ENCODE peak calls at places on chromosomes 5 and 9, in ten cellular contexts. P is coronary artery; K is stimulated activated CD4-positive, alpha-beta T cell treated with anti-CD3 and anti-CD28 coated beads, Interleukin-12 subunit alpha, Interleukin-12 subunit beta, amount 100 ng/mL, for 48 hours; D is Karpas-422; N is right atrium auricular region; B is nucleus accumbens; Z is HT1080; Y is colonic mucosa; I is GM13977; W is IMR-90. V is an unnamed sample.
A peak's percentile ranks its signal among the peaks of the same experiment; 100 is the strongest.

GRCh38 chr5:62432618-62433064 is 20.1 kb downstream of the IPO11 start:
- DNase-seq in N (no peak), P (no peak), K (no peak), D (no peak), W (no peak), B (no peak), Z (no peak), Y (no peak), I (no peak), V (no peak)

GRCh38 chr9:18638448-18639249 is 164.7 kb downstream of the ADAMTSL1 start:
- DNase-seq in Z (no peak), N (no peak), K (no peak), P (no peak), D (no peak), I (no peak), W (peak; percentile 77), B (no peak), Y (no peak), V (no peak)

GRCh38 chr5:136374003-136374402 is 8.7 kb upstream of the TRPC7 start:
- DNase-seq in W (peak; percentile 12), Z (peak; percentile 36), B (no peak), N (no peak), D (peak; percentile 71), K (no peak), Y (no peak), P (no peak), I (no peak), V (no peak)

GRCh38 chr9:104773118-104773517 is 9.2 kb downstream of the NIPSNAP3B start:
- DNase-seq in Y (no peak), P (no peak), N (no peak), I (no peak), K (no peak), D (no peak), B (no peak), W (no peak), Z (no peak), V (no peak)

GRCh38 chr5:66987949-66988838 is 208.4 kb downstream of the CD180 start:
- DNase-seq in K (no peak), Y (no peak), D (peak; percentile 81), P (no peak), Z (no peak), I (peak; percentile 19), B (no peak), N (no peak), W (peak; percentile 26), V (no peak)

GRCh38 chr5:177552839-177553455 is 1.4 kb downstream of the FAM193B start:
- DNase-seq in Y (no peak), B (no peak), D (no peak), N (no peak), W (no peak), P (no peak), Z (no peak), I (no peak), K (no peak), V (no peak)

GRCh38 chr5:173828952-173829351 is 59.2 kb upstream of the CPEB4 start:
- DNase-seq in Z (no peak), D (no peak), N (no peak), Y (no peak), B (no peak), W (no peak), P (no peak), I (no peak), K (no peak), V (no peak)

GRCh38 chr5:169763437-169764301 is 126.6 kb downstream of the DOCK2 start:
- DNase-seq in D (peak; percentile 56), B (no peak), K (no peak), P (no peak), I (no peak), Y (no peak), W (peak; percentile 36), N (no peak), Z (no peak), V (no peak)

GRCh38 chr9:106860731-106861584 is 2.0 kb upstream of the ZNF462 start:
- DNase-seq in K (no peak), D (no peak), I (no peak), W (peak; percentile 38), N (no peak), Z (no peak), P (peak; percentile 70), B (no peak), Y (peak; percentile 70), V (no peak)

GRCh38 chr5:151259931-151260330 is 6.9 kb downstream of the GM2A start:
- DNase-seq in P (no peak), K (no peak), D (no peak), W (no peak), N (no peak), Y (no peak), I (no peak), Z (no peak), B (no peak), V (no peak)

GRCh38 chr9:123176949-123177348 is 91.4 kb downstream of the STRBP start:
- DNase-seq in Z (no peak), N (no peak), Y (no peak), K (no peak), P (no peak), D (no peak), B (no peak), W (no peak), I (no peak), V (no peak)